ENCODE peak calls at places on chromosomes 16 and 17, in four cellular contexts. J is SK-N-SH, L is K562, X is GM12891. N is an unnamed sample.

GRCh38 chr16:19595043-19595767 is 39.7 kb downstream of the VPS35L start:
- DNase-seq in X (no peak), L (no peak), J (peak; percentile 10), N (no peak)

GRCh38 chr16:79698341-79698753 is 97.8 kb upstream of the MAF start:
- DNase-seq in J (no peak), L (no peak), X (no peak), N (no peak)

GRCh38 chr17:2008332-2009126 is 16.6 kb downstream of the RTN4RL1 start:
- DNase-seq in L (no peak), X (no peak), J (no peak), N (no peak)

GRCh38 chr17:29686998-29687397 is 64.3 kb upstream of the CORO6 start:
- DNase-seq in J (no peak), X (no peak), L (no peak), N (no peak)

GRCh38 chr16:1923299-1924034 is 5.3 kb upstream of the HS3ST6 start:
- DNase-seq in L (peak; percentile 75), J (peak; percentile 58), X (no peak), N (peak; percentile 50)

GRCh38 chr16:66483689-66484452 is 56.8 kb downstream of the BEAN1 start:
- DNase-seq in J (peak; percentile 90), L (peak; percentile 90), X (peak; percentile 74), N (peak; percentile 69)

GRCh38 chr17:42937712-42938596 is 26.3 kb downstream of the AARSD1 start:
- DNase-seq in X (peak; percentile 40), L (peak; percentile 54), J (peak; percentile 68), N (peak; percentile 73)

GRCh38 chr16:66551362-66551761 is 1.0 kb upstream of the CKLF start:
- DNase-seq in J (peak; percentile 64), X (peak; percentile 37), L (peak; percentile 53), N (peak; percentile 78)

GRCh38 chr17:33112763-33113162 is 121.1 kb downstream of the SPACA3 start:
- DNase-seq in X (no peak), J (no peak), L (no peak), N (no peak)

GRCh38 chr16:4414187-4414909 is 2.0 kb downstream of the CORO7 start:
- DNase-seq in X (peak; percentile 89), L (peak; percentile 8), J (no peak), N (no peak)

GRCh38 chr17:3843935-3844516 is 2.0 kb downstream of the NCBP3 start:
- DNase-seq in X (no peak), J (peak; percentile 49), L (peak; percentile 29), N (peak; percentile 59)

GRCh38 chr16:81431554-81432353 is 12.9 kb upstream of the CMIP start:
- DNase-seq in J (no peak), L (no peak), X (no peak), N (peak; percentile 90)

GRCh38 chr17:79466562-79467350 is 144.1 kb downstream of the RBFOX3 start:
- DNase-seq in X (no peak), J (no peak), L (no peak), N (no peak)

GRCh38 chr16:59342669-59343068 is 608.6 kb upstream of the GOT2 start:
- DNase-seq in J (no peak), L (no peak), X (no peak), N (no peak)

GRCh38 chr17:82822281-82822680 is 17.5 kb downstream of the ZNF750 start:
- DNase-seq in J (no peak), L (no peak), X (no peak), N (no peak)

GRCh38 chr17:13426991-13427390 is 174.7 kb downstream of the HS3ST3A1 start:
- DNase-seq in X (no peak), L (no peak), J (no peak), N (no peak)

GRCh38 chr17:33142703-33143299 is 150.3 kb downstream of the ASIC2 start:
- DNase-seq in X (no peak), J (no peak), L (peak; percentile 61), N (no peak)

GRCh38 chr17:45873728-45874127 is 20.6 kb upstream of the MAPT start:
- DNase-seq in J (peak; percentile 63), L (no peak), X (no peak), N (no peak)

GRCh38 chr16:88461291-88462269 is 8.5 kb downstream of the ZFPM1 start:
- DNase-seq in J (no peak), L (peak; percentile 60), X (no peak), N (no peak)

GRCh38 chr16:80200079-80200478 is 340.7 kb upstream of the DYNLRB2 start:
- DNase-seq in J (no peak), L (no peak), X (no peak), N (no peak)

GRCh38 chr17:82962163-82962720 is 117.2 kb upstream of the METRNL start:
- DNase-seq in L (no peak), X (no peak), J (no peak), N (no peak)

GRCh38 chr17:3615160-3615870 is 6.1 kb upstream of the TRPV1 start:
- DNase-seq in X (no peak), L (no peak), J (no peak), N (no peak)

GRCh38 chr16:56956076-56956475 is 5.7 kb upstream of the CETP start:
- DNase-seq in L (no peak), X (no peak), J (no peak), N (no peak)

GRCh38 chr16:75197522-75198134 is 9.3 kb downstream of the CTRB2 start:
- DNase-seq in L (no peak), X (no peak), J (peak; percentile 41), N (no peak)

GRCh38 chr16:1871974-1872635 is at the start of gene MEIOB:
- DNase-seq in J (peak; percentile 92), L (peak; percentile 92), X (no peak), N (no peak)

GRCh38 chr17:74123350-74123749 is 80.1 kb upstream of the RPL38 start:
- DNase-seq in X (no peak), J (no peak), L (peak; percentile 26), N (no peak)

GRCh38 chr16:30927789-30928378 is 4.5 kb downstream of the FBXL19 start:
- DNase-seq in L (peak; percentile 59), J (peak; percentile 95), X (peak; percentile 67), N (peak; percentile 61)

DNA sequence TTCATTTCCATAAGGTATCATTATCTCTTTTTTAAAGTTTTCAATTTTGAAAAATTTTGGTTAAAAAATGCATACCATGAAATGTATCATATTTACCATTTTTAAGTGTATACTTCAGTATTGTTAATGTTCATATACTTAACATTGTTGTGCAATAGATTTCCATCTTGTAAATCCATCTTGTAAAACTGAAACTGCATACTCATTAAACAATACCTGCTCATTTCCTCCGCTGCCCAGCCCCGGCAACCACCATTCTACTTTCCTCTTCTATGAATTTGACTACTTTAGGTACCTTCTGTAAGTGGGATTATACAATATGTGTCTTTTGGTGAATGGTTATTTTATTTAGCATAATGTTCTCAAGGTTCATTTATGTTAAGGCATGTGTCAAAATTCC is 6.5 kb downstream of the CCL2 start:
- DNase-seq in J (no peak), L (no peak), X (no peak), N (no peak)
- TF ChIP-seq TAF1 in J (no peak), L (no peak), X (no peak), N (no peak)

GRCh38 chr17:76716834-76717205 is 6.1 kb upstream of the MXRA7 start:
- DNase-seq in J (no peak), L (no peak), X (no peak), N (no peak)
- TF ChIP-seq TAF1 in J (no peak), L (no peak), X (no peak), N (no peak)

DNA sequence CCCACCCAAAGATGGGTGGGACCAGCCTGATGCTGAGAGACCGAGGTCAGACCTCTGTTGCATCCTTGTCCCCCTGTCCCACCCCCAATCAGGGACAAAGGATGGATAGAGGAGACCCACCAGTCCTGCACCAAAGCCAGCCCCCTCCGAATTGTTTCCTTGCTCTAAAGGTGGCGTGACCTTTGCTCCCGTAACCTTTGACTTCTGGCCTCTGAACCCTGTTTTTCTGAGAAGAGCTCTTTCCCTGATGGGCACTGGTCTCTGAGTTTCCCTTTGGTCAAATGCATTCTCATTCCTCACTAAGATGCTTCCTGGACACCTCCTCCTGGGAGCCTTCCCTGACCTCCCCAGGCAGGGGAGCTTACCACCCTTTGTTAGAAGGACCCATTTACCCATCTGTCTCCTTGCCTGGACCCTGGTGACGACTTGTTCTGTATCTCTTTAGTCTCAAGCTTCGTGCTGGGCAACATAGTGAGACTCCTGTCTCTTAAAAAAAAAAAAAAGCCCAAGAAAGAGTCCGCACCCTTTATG is 5.3 kb upstream of the NEUROD2 start:
- DNase-seq in X (no peak), L (no peak), J (no peak), N (no peak)
- TF ChIP-seq TAF1 in X (no peak), L (no peak), J (no peak), N (no peak)

GRCh38 chr17:49297141-49297540 is 64.9 kb downstream of the ZNF652 start:
- DNase-seq in L (no peak), X (no peak), J (no peak), N (no peak)

GRCh38 chr17:49294126-49294525 is 63.5 kb upstream of the PHOSPHO1 start:
- DNase-seq in X (no peak), L (no peak), J (no peak), N (no peak)

GRCh38 chr17:49298371-49298976 is 63.6 kb downstream of the ZNF652 start:
- DNase-seq in J (no peak), L (no peak), X (no peak), N (no peak)

GRCh38 chr17:49299996-49300395 is 62.1 kb downstream of the ZNF652 start:
- DNase-seq in L (no peak), X (no peak), J (no peak), N (no peak)
- TF ChIP-seq TAF1 in L (no peak), X (no peak), J (no peak), N (no peak)

GRCh38 chr17:40168262-40168832 is 8.9 kb upstream of the RAPGEFL1 start:
- DNase-seq in J (peak; percentile 65), L (peak; percentile 41), X (no peak), N (peak; percentile 77)
- TF ChIP-seq TAF1 in J (no peak), L (no peak), X (no peak), N (no peak)